ENCODE peak calls at places on chromosomes 13 and 19, in six cellular contexts. D is HT1080; W is stimulated activated CD4-positive, alpha-beta T cell treated with anti-CD3 and anti-CD28 coated beads, Interleukin-2, amount 100 ng/mL, for 48 hours; K is NCI-H460; J is bronchial epithelial cell; Q is astrocyte of the spinal cord. U is an unnamed sample.

GRCh38 chr13:76879211-76879875 is 6.9 kb downstream of the KCTD12 start:
- DNase-seq in J (peak; percentile 81), W (peak; percentile 27), K (no peak), Q (peak; percentile 70), D (peak; percentile 93), U (peak; percentile 99)

GRCh38 chr19:13984186-13984585 is 21.9 kb downstream of the RFX1 start:
- DNase-seq in Q (no peak), D (no peak), W (no peak), J (no peak), K (no peak), U (no peak)

GRCh38 chr19:47097396-47098217 is 16.0 kb downstream of the ZC3H4 start:
- DNase-seq in J (no peak), K (no peak), W (no peak), Q (no peak), D (no peak), U (no peak)

GRCh38 chr19:42468273-42468796 is 25.6 kb upstream of the CXCL17 start:
- DNase-seq in K (no peak), J (peak; percentile 70), W (no peak), D (peak; percentile 75), Q (peak; percentile 80), U (no peak)

GRCh38 chr13:99655351-99656091 is 154.2 kb downstream of the TM9SF2 start:
- DNase-seq in D (peak; percentile 96), W (no peak), K (no peak), Q (peak; percentile 58), J (peak; percentile 86), U (no peak)

GRCh38 chr19:56720281-56720680 is 48.7 kb upstream of the ZNF835 start:
- DNase-seq in D (peak; percentile 5), W (no peak), Q (no peak), J (no peak), K (no peak), U (no peak)

GRCh38 chr13:33642374-33643065 is 175.4 kb upstream of the RFC3 start:
- DNase-seq in K (no peak), J (peak; percentile 91), D (no peak), Q (peak; percentile 15), W (no peak), U (peak; percentile 11)

GRCh38 chr19:51026554-51026831 is at the start of gene KLK11:
- DNase-seq in Q (no peak), W (no peak), D (no peak), J (no peak), K (no peak), U (no peak)

GRCh38 chr13:99501952-99502310 is 659 bp downstream of the TM9SF2 start:
- DNase-seq in W (no peak), D (no peak), Q (no peak), J (no peak), K (no peak), U (peak; percentile 41)

GRCh38 chr19:1154731-1155351 is 19.2 kb downstream of the SBNO2 start:
- DNase-seq in D (no peak), J (peak; percentile 78), W (no peak), K (peak; percentile 67), Q (peak; percentile 68), U (no peak)

GRCh38 chr13:36412736-36413135 is 19.6 kb upstream of the CCNA1 start:
- DNase-seq in J (no peak), W (no peak), K (no peak), Q (no peak), D (no peak), U (no peak)

GRCh38 chr19:4089400-4089908 is 22.8 kb upstream of the ZBTB7A start:
- DNase-seq in D (no peak), K (no peak), W (peak; percentile 45), J (no peak), Q (no peak), U (peak; percentile 53)

GRCh38 chr13:42894765-42895181 is 97.3 kb downstream of the EPSTI1 start:
- DNase-seq in K (no peak), D (no peak), Q (peak; percentile 58), W (no peak), J (peak; percentile 16), U (no peak)

GRCh38 chr13:52850396-52851152 is 2.1 kb upstream of the PCDH8 start:
- DNase-seq in J (peak; percentile 21), D (peak; percentile 30), Q (peak; percentile 30), W (no peak), K (peak; percentile 44), U (no peak)

GRCh38 chr13:23672616-23673015 is 102.4 kb downstream of the TNFRSF19 start:
- DNase-seq in W (no peak), D (no peak), K (peak; percentile 48), Q (peak; percentile 51), J (no peak), U (no peak)

U was measured in AML-193.